ENCODE peak calls at places on chromosome 7, in six cellular contexts. One of them, this sample, is unnamed.

GRCh38 chr7:73703985-73704639 is 15.4 kb downstream of the STX1A start:
- DNase-seq in stomach: peak; percentile 57
- DNase-seq in suprapubic skin: no peak
- DNase-seq in HCT116: no peak
- DNase-seq in SK-N-SH: peak; percentile 89
- DNase-seq in breast epithelium: no peak
- DNase-seq in this sample: no peak

GRCh38 chr7:132270517-132270916 is 305.8 kb downstream of the PLXNA4 start:
- DNase-seq in breast epithelium: no peak
- DNase-seq in stomach: no peak
- DNase-seq in HCT116: no peak
- DNase-seq in SK-N-SH: no peak
- DNase-seq in suprapubic skin: no peak
- DNase-seq in this sample: no peak

GRCh38 chr7:14717711-14718304 is 184.7 kb downstream of the DGKB start:
- DNase-seq in breast epithelium: no peak
- DNase-seq in stomach: no peak
- DNase-seq in SK-N-SH: peak; percentile 40
- DNase-seq in HCT116: no peak
- DNase-seq in suprapubic skin: no peak
- DNase-seq in this sample: no peak

GRCh38 chr7:100674441-100675407 is 1.2 kb downstream of the GNB2 start:
- DNase-seq in HCT116: no peak
- DNase-seq in stomach: no peak
- DNase-seq in breast epithelium: no peak
- DNase-seq in suprapubic skin: peak; percentile 82
- DNase-seq in SK-N-SH: peak; percentile 68
- DNase-seq in this sample: no peak

GRCh38 chr7:39688611-39689485 is 65.5 kb downstream of the RALA start:
- DNase-seq in suprapubic skin: no peak
- DNase-seq in SK-N-SH: no peak
- DNase-seq in HCT116: no peak
- DNase-seq in stomach: no peak
- DNase-seq in breast epithelium: no peak
- DNase-seq in this sample: no peak

GRCh38 chr7:150435390-150436073 is 14.9 kb upstream of the GIMAP8 start:
- DNase-seq in stomach: no peak
- DNase-seq in SK-N-SH: no peak
- DNase-seq in HCT116: no peak
- DNase-seq in breast epithelium: no peak
- DNase-seq in suprapubic skin: no peak
- DNase-seq in this sample: no peak

GRCh38 chr7:19557726-19558470 is 150.9 kb downstream of the POLR1F start:
- DNase-seq in breast epithelium: no peak
- DNase-seq in stomach: no peak
- DNase-seq in SK-N-SH: no peak
- DNase-seq in HCT116: no peak
- DNase-seq in suprapubic skin: no peak
- DNase-seq in this sample: no peak

GRCh38 chr7:36605261-36605660 is 119.0 kb downstream of the AOAH start:
- DNase-seq in SK-N-SH: no peak
- DNase-seq in HCT116: no peak
- DNase-seq in suprapubic skin: no peak
- DNase-seq in breast epithelium: no peak
- DNase-seq in stomach: no peak
- DNase-seq in this sample: no peak

GRCh38 chr7:65477326-65477725 is 103.7 kb downstream of the ZNF92 start:
- DNase-seq in stomach: no peak
- DNase-seq in SK-N-SH: peak; percentile 67
- DNase-seq in breast epithelium: no peak
- DNase-seq in HCT116: peak; percentile 46
- DNase-seq in suprapubic skin: no peak
- DNase-seq in this sample: no peak

GRCh38 chr7:21253740-21254687 is 173.9 kb upstream of the SP4 start:
- DNase-seq in SK-N-SH: peak; percentile 62
- DNase-seq in stomach: peak; percentile 63
- DNase-seq in HCT116: peak; percentile 51
- DNase-seq in suprapubic skin: no peak
- DNase-seq in breast epithelium: no peak
- DNase-seq in this sample: no peak

GRCh38 chr7:142357953-142358520 is 100.2 kb upstream of the PRSS58 start:
- DNase-seq in HCT116: peak; percentile 73
- DNase-seq in breast epithelium: no peak
- DNase-seq in suprapubic skin: no peak
- DNase-seq in SK-N-SH: peak; percentile 66
- DNase-seq in stomach: no peak
- DNase-seq in this sample: no peak

GRCh38 chr7:41886257-41886905 is 183.5 kb upstream of the INHBA start:
- DNase-seq in stomach: no peak
- DNase-seq in breast epithelium: peak; percentile 24
- DNase-seq in HCT116: no peak
- DNase-seq in SK-N-SH: no peak
- DNase-seq in suprapubic skin: peak; percentile 81
- DNase-seq in this sample: no peak

GRCh38 chr7:55140981-55141278 is 122.1 kb downstream of the EGFR start:
- DNase-seq in SK-N-SH: no peak
- DNase-seq in stomach: no peak
- DNase-seq in HCT116: no peak
- DNase-seq in breast epithelium: no peak
- DNase-seq in suprapubic skin: no peak
- DNase-seq in this sample: peak; percentile 60

GRCh38 chr7:55138663-55139062 is 119.8 kb downstream of the EGFR start:
- DNase-seq in breast epithelium: no peak
- DNase-seq in stomach: no peak
- DNase-seq in SK-N-SH: no peak
- DNase-seq in suprapubic skin: no peak
- DNase-seq in HCT116: no peak
- DNase-seq in this sample: peak; percentile 31

GRCh38 chr7:55144333-55144954 is 125.6 kb downstream of the EGFR start:
- DNase-seq in breast epithelium: no peak
- DNase-seq in stomach: no peak
- DNase-seq in SK-N-SH: peak; percentile 79
- DNase-seq in HCT116: no peak
- DNase-seq in suprapubic skin: no peak
- DNase-seq in this sample: peak; percentile 85

GRCh38 chr7:55142919-55143600 is 124.2 kb downstream of the EGFR start:
- DNase-seq in HCT116: no peak
- DNase-seq in breast epithelium: no peak
- DNase-seq in SK-N-SH: no peak
- DNase-seq in stomach: no peak
- DNase-seq in suprapubic skin: no peak
- DNase-seq in this sample: peak; percentile 45

DNA sequence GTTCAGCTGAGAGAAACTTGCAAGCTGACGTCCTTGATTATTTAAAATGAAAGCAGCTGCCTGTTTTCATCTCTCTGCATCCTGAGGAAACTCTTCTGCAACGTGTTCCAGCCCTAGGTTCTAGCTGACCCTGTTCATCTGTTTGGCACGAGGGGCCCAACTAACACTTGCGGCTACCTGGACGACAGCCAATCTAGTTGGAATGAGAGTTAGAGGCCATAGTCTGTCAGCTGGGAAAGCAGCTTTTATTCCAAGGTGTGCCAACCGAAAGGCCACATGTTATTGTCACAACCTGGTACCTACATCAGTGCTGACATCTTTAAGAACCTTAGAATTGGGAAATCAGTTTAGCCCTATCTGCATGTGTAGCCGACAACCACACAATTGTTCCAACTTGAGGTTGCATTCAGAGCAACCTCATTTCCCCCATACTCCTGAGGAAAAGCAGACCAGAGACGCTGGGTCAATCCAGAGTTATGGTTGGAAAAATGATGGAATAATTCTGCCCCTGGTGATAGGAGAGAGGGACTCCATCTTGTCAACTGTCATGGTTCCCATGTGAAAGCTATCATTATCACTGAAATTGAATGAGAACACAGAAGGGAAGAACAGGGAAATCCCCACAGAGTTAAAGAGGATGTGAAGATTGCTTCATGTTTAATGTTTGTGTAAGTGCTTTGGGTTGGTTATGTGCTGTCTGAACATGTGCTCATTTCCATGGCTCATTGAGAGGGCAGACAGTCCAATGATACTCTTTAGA is 121.6 kb downstream of the EGFR start:
- DNase-seq in breast epithelium: no peak
- DNase-seq in suprapubic skin: no peak
- DNase-seq in stomach: no peak
- DNase-seq in SK-N-SH: no peak
- DNase-seq in HCT116: no peak
- DNase-seq in this sample: peak; percentile 89
- TF ChIP-seq POLR2AphosphoS5 in breast epithelium: no peak
- TF ChIP-seq POLR2AphosphoS5 in suprapubic skin: no peak
- TF ChIP-seq POLR2AphosphoS5 in stomach: no peak
- TF ChIP-seq POLR2AphosphoS5 in SK-N-SH: no peak
- TF ChIP-seq POLR2AphosphoS5 in HCT116: no peak
- TF ChIP-seq POLR2AphosphoS5 in this sample: peak; percentile 41

DNA sequence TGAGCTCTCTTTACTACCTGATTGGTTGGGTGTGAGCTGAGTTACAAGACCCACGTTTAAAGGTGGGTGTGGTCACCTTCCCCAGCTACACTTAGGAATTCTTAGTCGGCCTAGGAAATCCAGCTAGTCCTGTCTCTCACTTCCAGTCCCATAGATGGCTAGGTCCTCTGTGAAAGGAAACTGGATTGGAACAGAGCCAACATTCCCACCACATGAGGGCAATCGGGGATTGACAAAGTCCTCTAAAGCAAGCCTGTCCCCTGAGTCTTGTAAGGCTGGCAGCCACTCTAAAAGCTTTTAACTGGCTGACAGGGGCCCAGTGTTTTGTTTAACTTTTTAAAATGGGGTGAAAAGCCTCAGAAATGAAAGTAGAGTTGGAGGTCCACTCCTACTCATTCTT is 15.1 kb upstream of the CROT start:
- DNase-seq in SK-N-SH: no peak
- DNase-seq in HCT116: no peak
- DNase-seq in breast epithelium: no peak
- DNase-seq in stomach: no peak
- DNase-seq in suprapubic skin: no peak
- DNase-seq in this sample: no peak
- H3K9me3 ChIP-seq in SK-N-SH: peaks cover 27% of the 10 kb centered on the region
- H3K9me3 ChIP-seq in HCT116: peaks cover 26% of the 10 kb centered on the region
- H3K9me3 ChIP-seq in breast epithelium: peaks cover 44% of the 10 kb centered on the region
- H3K9me3 ChIP-seq in stomach: peaks cover 39% of the 10 kb centered on the region
- H3K9me3 ChIP-seq in suprapubic skin: peaks cover 10% of the 10 kb centered on the region
- H3K9me3 ChIP-seq in this sample: no peaks in the 10 kb centered on the region

GRCh38 chr7:81865754-81866153 is 95.9 kb upstream of the HGF start:
- DNase-seq in SK-N-SH: no peak
- DNase-seq in stomach: no peak
- DNase-seq in breast epithelium: no peak
- DNase-seq in suprapubic skin: no peak
- DNase-seq in HCT116: no peak
- DNase-seq in this sample: no peak
- TF ChIP-seq POLR2AphosphoS5 in SK-N-SH: no peak
- TF ChIP-seq POLR2AphosphoS5 in stomach: no peak
- TF ChIP-seq POLR2AphosphoS5 in breast epithelium: no peak
- TF ChIP-seq POLR2AphosphoS5 in suprapubic skin: no peak
- TF ChIP-seq POLR2AphosphoS5 in HCT116: no peak
- TF ChIP-seq POLR2AphosphoS5 in this sample: no peak

GRCh38 chr7:87204933-87205332 is 14.6 kb downstream of the TMEM243 start:
- DNase-seq in suprapubic skin: no peak
- DNase-seq in SK-N-SH: no peak
- DNase-seq in breast epithelium: no peak
- DNase-seq in stomach: no peak
- DNase-seq in HCT116: no peak
- DNase-seq in this sample: no peak
- H3K9me3 ChIP-seq in suprapubic skin: peaks cover 18% of the 10 kb centered on the region
- H3K9me3 ChIP-seq in SK-N-SH: peaks cover 6% of the 10 kb centered on the region
- H3K9me3 ChIP-seq in breast epithelium: peaks cover 28% of the 10 kb centered on the region
- H3K9me3 ChIP-seq in stomach: peaks cover 17% of the 10 kb centered on the region
- H3K9me3 ChIP-seq in HCT116: peaks cover 15% of the 10 kb centered on the region
- H3K9me3 ChIP-seq in this sample: peaks cover 14% of the 10 kb centered on the region

GRCh38 chr7:1415389-1415990 is 43.8 kb downstream of the MICALL2 start:
- DNase-seq in stomach: no peak
- DNase-seq in HCT116: no peak
- DNase-seq in SK-N-SH: no peak
- DNase-seq in breast epithelium: no peak
- DNase-seq in suprapubic skin: no peak
- DNase-seq in this sample: no peak
- TF ChIP-seq POLR2AphosphoS5 in stomach: no peak
- TF ChIP-seq POLR2AphosphoS5 in HCT116: no peak
- TF ChIP-seq POLR2AphosphoS5 in SK-N-SH: no peak
- TF ChIP-seq POLR2AphosphoS5 in breast epithelium: no peak
- TF ChIP-seq POLR2AphosphoS5 in suprapubic skin: no peak
- TF ChIP-seq POLR2AphosphoS5 in this sample: no peak

DNA sequence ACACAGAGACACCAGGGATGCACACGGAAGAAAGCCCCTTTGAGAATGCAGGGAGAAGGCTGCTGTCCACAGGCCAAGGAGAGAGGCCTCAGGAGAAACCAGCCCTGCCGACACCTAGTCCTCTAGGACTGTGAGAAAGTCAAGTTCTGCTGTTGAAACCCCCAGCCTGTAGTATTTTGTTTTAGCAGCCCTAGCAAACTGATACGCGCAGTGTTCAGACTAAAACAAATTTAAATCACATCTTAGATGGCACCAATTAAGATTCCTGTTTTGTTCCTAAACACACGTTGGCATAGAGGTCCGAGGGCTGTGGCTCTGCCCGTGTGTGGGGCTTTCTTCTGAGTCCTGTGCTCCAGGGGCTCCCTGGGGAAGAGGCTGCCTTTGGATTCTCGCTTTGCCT is 21.7 kb downstream of the LMTK2 start:
- DNase-seq in SK-N-SH: no peak
- DNase-seq in stomach: no peak
- DNase-seq in HCT116: no peak
- DNase-seq in breast epithelium: no peak
- DNase-seq in suprapubic skin: no peak
- DNase-seq in this sample: no peak
- H3K9me3 ChIP-seq in SK-N-SH: no peaks in the 10 kb centered on the region
- H3K9me3 ChIP-seq in stomach: no peaks in the 10 kb centered on the region
- H3K9me3 ChIP-seq in HCT116: no peaks in the 10 kb centered on the region
- H3K9me3 ChIP-seq in breast epithelium: no peaks in the 10 kb centered on the region
- H3K9me3 ChIP-seq in suprapubic skin: no peaks in the 10 kb centered on the region
- H3K9me3 ChIP-seq in this sample: no peaks in the 10 kb centered on the region

GRCh38 chr7:117279931-117280525 is 42.8 kb downstream of the WNT2 start:
- DNase-seq in suprapubic skin: peak; percentile 64
- DNase-seq in stomach: no peak
- DNase-seq in SK-N-SH: no peak
- DNase-seq in HCT116: no peak
- DNase-seq in breast epithelium: no peak
- DNase-seq in this sample: no peak
- TF ChIP-seq POLR2AphosphoS5 in suprapubic skin: no peak
- TF ChIP-seq POLR2AphosphoS5 in stomach: no peak
- TF ChIP-seq POLR2AphosphoS5 in SK-N-SH: no peak
- TF ChIP-seq POLR2AphosphoS5 in HCT116: no peak
- TF ChIP-seq POLR2AphosphoS5 in breast epithelium: no peak
- TF ChIP-seq POLR2AphosphoS5 in this sample: no peak